ENCODE peak calls at places on chromosome 9, in five cellular contexts. J is fibroblast of lung, R is MM.1S, N is lower lobe of right lung, S is right lobe of liver. Q is an unnamed sample.

GRCh38 chr9:84170521-84171141 is 169.9 kb downstream of the SLC28A3 start:
- DNase-seq in J (peak; percentile 98), R (no peak), N (peak; percentile 69), S (no peak), Q (peak; percentile 76)

GRCh38 chr9:108933231-108933630 is 693 bp downstream of the ELP1 start:
- DNase-seq in J (peak; percentile 25), R (peak; percentile 12), N (no peak), S (no peak), Q (no peak)

GRCh38 chr9:28688172-28688571 is 1114.9 kb upstream of the C9orf72 start:
- DNase-seq in J (no peak), R (no peak), N (no peak), S (no peak), Q (no peak)

GRCh38 chr9:101727621-101728524 is 10.6 kb downstream of the GRIN3A start:
- DNase-seq in J (no peak), R (peak; percentile 27), N (no peak), S (no peak), Q (no peak)

GRCh38 chr9:33993104-33993503 is 55.6 kb downstream of the UBAP2 start:
- DNase-seq in J (no peak), R (no peak), N (no peak), S (no peak), Q (no peak)

GRCh38 chr9:16787724-16788123 is 82.7 kb downstream of the BNC2 start:
- DNase-seq in J (peak; percentile 64), R (no peak), N (no peak), S (no peak), Q (no peak)

GRCh38 chr9:113446323-113446740 is 17.2 kb upstream of the RGS3 start:
- DNase-seq in J (peak; percentile 31), R (peak; percentile 31), N (no peak), S (no peak), Q (no peak)

GRCh38 chr9:124015091-124015660 is 3.6 kb downstream of the LHX2 start:
- DNase-seq in J (no peak), R (no peak), N (no peak), S (no peak), Q (no peak)

GRCh38 chr9:131799177-131799823 is 59.4 kb upstream of the RAPGEF1 start:
- DNase-seq in J (peak; percentile 32), R (peak; percentile 47), N (no peak), S (no peak), Q (peak; percentile 43)

GRCh38 chr9:80146466-80146865 is 574.7 kb downstream of the TLE4 start:
- DNase-seq in J (no peak), R (no peak), N (no peak), S (no peak), Q (no peak)

GRCh38 chr9:111036946-111037743 is 1.1 kb downstream of the LPAR1 start:
- DNase-seq in J (peak; percentile 54), R (no peak), N (no peak), S (no peak), Q (no peak)

GRCh38 chr9:127384901-127385300 is 12.1 kb upstream of the SLC2A8 start:
- DNase-seq in J (no peak), R (no peak), N (no peak), S (no peak), Q (no peak)

GRCh38 chr9:4293293-4293931 is 6.5 kb downstream of the GLIS3 start:
- DNase-seq in J (peak; percentile 99), R (no peak), N (no peak), S (no peak), Q (peak; percentile 27)

GRCh38 chr9:123338710-123339665 is 17.0 kb upstream of the CRB2 start:
- DNase-seq in J (peak; percentile 44), R (peak; percentile 93), N (peak; percentile 62), S (no peak), Q (no peak)

GRCh38 chr9:113359385-113359784 is 10.0 kb downstream of the BSPRY start:
- DNase-seq in J (no peak), R (no peak), N (no peak), S (peak; percentile 74), Q (no peak)

GRCh38 chr9:21294904-21295538 is 10.1 kb downstream of the IFNA5 start:
- DNase-seq in J (no peak), R (peak; percentile 7), N (no peak), S (no peak), Q (no peak)

GRCh38 chr9:14071484-14071883 is 242.5 kb downstream of the NFIB start:
- DNase-seq in J (no peak), R (no peak), N (no peak), S (no peak), Q (no peak)
- TF ChIP-seq CTCF in J (no peak), R (no peak), N (no peak), S (no peak), Q (no peak)

DNA sequence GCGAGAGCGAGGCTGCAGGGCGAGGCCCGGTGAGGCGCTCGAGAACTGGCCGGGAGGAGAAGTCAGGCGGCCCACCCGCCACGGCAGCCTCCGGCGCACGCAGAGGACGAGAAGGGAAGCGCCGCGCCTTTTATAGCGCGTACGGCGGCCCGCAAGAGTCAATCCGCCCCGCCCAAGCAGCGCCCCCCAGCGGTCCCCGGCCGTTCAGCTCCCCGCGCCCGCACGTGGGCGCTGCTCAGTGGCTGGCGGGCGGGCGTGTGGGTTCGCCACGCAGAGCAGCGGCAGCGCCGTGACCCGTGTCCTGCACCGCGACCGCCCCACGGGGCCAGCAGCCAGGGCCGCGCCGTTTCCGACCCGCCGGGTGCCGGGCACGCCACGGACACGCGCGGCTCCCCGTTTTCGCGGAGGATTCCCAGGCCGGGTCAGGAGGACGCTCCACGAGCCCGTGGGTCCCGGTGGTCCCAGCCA is 14.6 kb downstream of the LCN10 start:
- DNase-seq in J (peak; percentile 84), R (peak; percentile 82), N (peak; percentile 95), S (peak; percentile 91), Q (peak; percentile 96)
- H3K27ac ChIP-seq in J (peak overlapping the region; percentile 63), R (no peak overlapping the region), N (peak overlapping the region; percentile 84), S (peak overlapping the region; percentile 60), Q (peak overlapping the region; percentile 76)

GRCh38 chr9:116495725-116496124 is 191.4 kb upstream of the TRIM32 start:
- DNase-seq in J (no peak), R (no peak), N (no peak), S (no peak), Q (no peak)
- H3K36me3 ChIP-seq in J (no peaks in the 10 kb centered on the region), R (no peaks in the 10 kb centered on the region), N (no peaks in the 10 kb centered on the region), S (no peaks in the 10 kb centered on the region), Q (no peaks in the 10 kb centered on the region)

GRCh38 chr9:90967171-90967570 is 165.6 kb downstream of the SYK start:
- DNase-seq in J (peak; percentile 63), R (peak; percentile 0), N (no peak), S (no peak), Q (no peak)

GRCh38 chr9:90966475-90967150 is 165.0 kb downstream of the SYK start:
- DNase-seq in J (peak; percentile 82), R (peak; percentile 5), N (no peak), S (no peak), Q (no peak)

GRCh38 chr9:90965141-90965910 is 163.7 kb downstream of the SYK start:
- DNase-seq in J (no peak), R (peak; percentile 4), N (no peak), S (no peak), Q (no peak)

GRCh38 chr9:90965911-90966290 is 164.3 kb downstream of the SYK start:
- DNase-seq in J (no peak), R (no peak), N (no peak), S (no peak), Q (no peak)

GRCh38 chr9:90964101-90965020 is 162.7 kb downstream of the SYK start:
- DNase-seq in J (no peak), R (peak; percentile 5), N (peak; percentile 79), S (no peak), Q (no peak)
- TF ChIP-seq CTCF in J (no peak), R (no peak), N (peak; percentile 38), S (no peak), Q (no peak)

GRCh38 chr9:104927216-104927911 is 591 bp downstream of the ABCA1 start:
- DNase-seq in J (peak; percentile 62), R (peak; percentile 18), N (peak; percentile 50), S (peak; percentile 79), Q (peak; percentile 68)
- H3K27ac ChIP-seq in J (peak overlapping the region; percentile 73), R (peak overlapping the region; percentile 6), N (peak overlapping the region; percentile 89), S (peak overlapping the region; percentile 79), Q (peak overlapping the region; percentile 89)

GRCh38 chr9:93543117-93543516 is 33.3 kb upstream of the PHF2 start:
- DNase-seq in J (no peak), R (no peak), N (no peak), S (no peak), Q (no peak)
- H3K36me3 ChIP-seq in J (peaks cover 11% of the 10 kb centered on the region), R (no peaks in the 10 kb centered on the region), N (peaks cover 66% of the 10 kb centered on the region), S (peaks cover 15% of the 10 kb centered on the region), Q (no peaks in the 10 kb centered on the region)

GRCh38 chr9:37034320-37034937 is 361 bp upstream of the PAX5 start:
- DNase-seq in J (peak; percentile 4), R (peak; percentile 54), N (no peak), S (no peak), Q (peak; percentile 52)
- TF ChIP-seq CTCF in J (no peak), R (peak; percentile 62), N (no peak), S (no peak), Q (no peak)

GRCh38 chr9:37984672-37985611 is 81.0 kb upstream of the SLC25A51 start:
- DNase-seq in J (peak; percentile 83), R (no peak), N (no peak), S (no peak), Q (no peak)
- H3K27ac ChIP-seq in J (peak overlapping the region; percentile 63), R (no peak overlapping the region), N (no peak overlapping the region), S (no peak overlapping the region), Q (no peak overlapping the region)

DNA sequence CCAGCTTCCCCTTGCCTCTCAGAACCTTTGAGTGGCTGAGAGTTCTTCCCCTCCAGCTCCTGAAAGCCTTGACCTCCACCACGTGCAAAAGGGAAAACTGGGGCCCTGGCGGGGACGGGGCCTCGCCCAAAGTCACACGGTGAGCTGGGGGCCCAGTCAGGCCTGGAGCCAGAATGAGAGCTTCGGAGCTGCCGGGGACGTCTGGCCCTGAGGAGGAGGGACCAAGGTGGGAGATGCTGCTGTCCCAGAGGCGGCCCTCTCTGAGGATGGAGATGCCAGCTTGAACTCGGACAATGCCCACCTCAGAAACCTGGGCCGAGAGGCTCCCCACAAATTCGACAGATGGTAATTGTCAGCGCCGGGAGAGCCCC is 652 bp downstream of the AK8 start:
- DNase-seq in J (no peak), R (no peak), N (no peak), S (no peak), Q (no peak)
- H3K36me3 ChIP-seq in J (no peaks in the 10 kb centered on the region), R (no peaks in the 10 kb centered on the region), N (no peaks in the 10 kb centered on the region), S (no peaks in the 10 kb centered on the region), Q (no peaks in the 10 kb centered on the region)

DNA sequence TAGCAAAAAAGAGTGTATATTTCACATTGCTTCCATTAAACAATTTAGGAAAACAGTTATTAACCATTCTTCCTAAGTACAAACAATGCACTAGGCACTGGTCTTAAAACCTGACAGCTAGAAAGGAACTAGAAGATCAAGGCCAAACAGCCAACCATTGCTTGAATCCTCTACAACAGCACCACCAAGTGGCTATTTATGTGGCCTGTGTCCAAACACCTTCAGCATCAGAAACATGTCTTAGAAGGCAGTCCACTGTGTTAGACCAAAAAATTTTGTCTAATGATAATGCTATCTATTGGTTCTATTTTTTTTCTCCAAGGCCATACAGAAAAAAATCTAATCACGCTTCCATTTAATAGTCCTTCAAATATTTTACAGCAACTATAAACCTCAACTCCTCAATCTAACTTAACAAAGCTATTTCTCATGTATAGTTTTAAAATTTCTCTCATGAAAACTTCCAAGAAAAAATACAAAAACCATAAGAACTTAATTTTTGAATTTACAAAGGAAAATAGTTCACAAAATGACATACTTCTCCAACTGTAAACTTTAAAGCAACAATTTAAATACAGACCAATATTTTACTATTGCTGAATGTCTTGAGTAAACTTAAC is 36.1 kb downstream of the CAAP1 start:
- DNase-seq in J (peak; percentile 35), R (peak; percentile 52), N (no peak), S (no peak), Q (no peak)
- TF ChIP-seq CTCF in J (peak; percentile 35), R (peak; percentile 57), N (peak; percentile 36), S (peak; percentile 38), Q (peak; percentile 40)